ENCODE peak calls at places on chromosomes 6 and 20, in five cellular contexts. One of them, this sample, is unnamed.

GRCh38 chr20:38181207-38181693 is 16.2 kb upstream of the TGM2 start:
- DNase-seq in NCI-H1092: no peak
- DNase-seq in progenitor cell of endocrine pancreas: no peak
- DNase-seq in endothelial cell: no peak
- DNase-seq in activated T-cell treated with anti-CD3 and anti-CD28 coated beads for 4 hours: no peak
- DNase-seq in this sample: no peak

GRCh38 chr6:137362878-137363804 is 131.1 kb downstream of the OLIG3 start:
- DNase-seq in NCI-H1092: no peak
- DNase-seq in progenitor cell of endocrine pancreas: no peak
- DNase-seq in endothelial cell: no peak
- DNase-seq in activated T-cell treated with anti-CD3 and anti-CD28 coated beads for 4 hours: no peak
- DNase-seq in this sample: no peak

GRCh38 chr6:57021086-57021720 is 25.3 kb upstream of the KIAA1586 start:
- DNase-seq in NCI-H1092: no peak
- DNase-seq in progenitor cell of endocrine pancreas: no peak
- DNase-seq in endothelial cell: no peak
- DNase-seq in activated T-cell treated with anti-CD3 and anti-CD28 coated beads for 4 hours: no peak
- DNase-seq in this sample: peak; percentile 35

GRCh38 chr20:47857142-47857993 is 72.1 kb upstream of the SULF2 start:
- DNase-seq in NCI-H1092: no peak
- DNase-seq in progenitor cell of endocrine pancreas: no peak
- DNase-seq in endothelial cell: no peak
- DNase-seq in activated T-cell treated with anti-CD3 and anti-CD28 coated beads for 4 hours: no peak
- DNase-seq in this sample: no peak

GRCh38 chr6:33583591-33584155 is 3.6 kb upstream of the BAK1 start:
- DNase-seq in NCI-H1092: no peak
- DNase-seq in progenitor cell of endocrine pancreas: no peak
- DNase-seq in endothelial cell: peak; percentile 63
- DNase-seq in activated T-cell treated with anti-CD3 and anti-CD28 coated beads for 4 hours: no peak
- DNase-seq in this sample: no peak

GRCh38 chr6:27114792-27115191 is 132.7 kb upstream of the PRSS16 start:
- DNase-seq in NCI-H1092: no peak
- DNase-seq in progenitor cell of endocrine pancreas: no peak
- DNase-seq in endothelial cell: no peak
- DNase-seq in activated T-cell treated with anti-CD3 and anti-CD28 coated beads for 4 hours: no peak
- DNase-seq in this sample: no peak

GRCh38 chr6:106782524-106783265 is 153.3 kb downstream of the QRSL1 start:
- DNase-seq in NCI-H1092: no peak
- DNase-seq in progenitor cell of endocrine pancreas: no peak
- DNase-seq in endothelial cell: no peak
- DNase-seq in activated T-cell treated with anti-CD3 and anti-CD28 coated beads for 4 hours: no peak
- DNase-seq in this sample: no peak

GRCh38 chr6:14824060-14824834 is 421.6 kb upstream of the JARID2 start:
- DNase-seq in NCI-H1092: no peak
- DNase-seq in progenitor cell of endocrine pancreas: no peak
- DNase-seq in endothelial cell: no peak
- DNase-seq in activated T-cell treated with anti-CD3 and anti-CD28 coated beads for 4 hours: no peak
- DNase-seq in this sample: no peak

GRCh38 chr6:16236009-16236501 is 2.3 kb upstream of the GMPR start:
- DNase-seq in NCI-H1092: no peak
- DNase-seq in progenitor cell of endocrine pancreas: no peak
- DNase-seq in endothelial cell: no peak
- DNase-seq in activated T-cell treated with anti-CD3 and anti-CD28 coated beads for 4 hours: no peak
- DNase-seq in this sample: no peak

GRCh38 chr6:112882381-112882780 is 535.3 kb downstream of the RFPL4B start:
- DNase-seq in NCI-H1092: no peak
- DNase-seq in progenitor cell of endocrine pancreas: no peak
- DNase-seq in endothelial cell: no peak
- DNase-seq in activated T-cell treated with anti-CD3 and anti-CD28 coated beads for 4 hours: no peak
- DNase-seq in this sample: no peak

GRCh38 chr20:50193169-50193850 is 2.7 kb downstream of the CEBPB start:
- DNase-seq in NCI-H1092: no peak
- DNase-seq in progenitor cell of endocrine pancreas: no peak
- DNase-seq in endothelial cell: no peak
- DNase-seq in activated T-cell treated with anti-CD3 and anti-CD28 coated beads for 4 hours: no peak
- DNase-seq in this sample: no peak

GRCh38 chr6:45727228-45727627 is 288.4 kb downstream of the CLIC5 start:
- DNase-seq in NCI-H1092: no peak
- DNase-seq in progenitor cell of endocrine pancreas: no peak
- DNase-seq in endothelial cell: no peak
- DNase-seq in activated T-cell treated with anti-CD3 and anti-CD28 coated beads for 4 hours: no peak
- DNase-seq in this sample: no peak

GRCh38 chr20:44050925-44051660 is 135.9 kb downstream of the JPH2 start:
- DNase-seq in NCI-H1092: no peak
- DNase-seq in progenitor cell of endocrine pancreas: peak; percentile 5
- DNase-seq in endothelial cell: no peak
- DNase-seq in activated T-cell treated with anti-CD3 and anti-CD28 coated beads for 4 hours: no peak
- DNase-seq in this sample: no peak

GRCh38 chr6:4374231-4374630 is 238.9 kb upstream of the ECI2 start:
- DNase-seq in NCI-H1092: no peak
- DNase-seq in progenitor cell of endocrine pancreas: no peak
- DNase-seq in endothelial cell: no peak
- DNase-seq in activated T-cell treated with anti-CD3 and anti-CD28 coated beads for 4 hours: no peak
- DNase-seq in this sample: no peak

GRCh38 chr6:165183071-165183470 is 126.3 kb downstream of the C6orf118 start:
- DNase-seq in NCI-H1092: no peak
- DNase-seq in progenitor cell of endocrine pancreas: no peak
- DNase-seq in endothelial cell: no peak
- DNase-seq in activated T-cell treated with anti-CD3 and anti-CD28 coated beads for 4 hours: no peak
- DNase-seq in this sample: no peak

GRCh38 chr20:63942250-63943006 is 13.8 kb downstream of the UCKL1 start:
- DNase-seq in NCI-H1092: no peak
- DNase-seq in progenitor cell of endocrine pancreas: no peak
- DNase-seq in endothelial cell: peak; percentile 53
- DNase-seq in activated T-cell treated with anti-CD3 and anti-CD28 coated beads for 4 hours: no peak
- DNase-seq in this sample: no peak

This sample was measured in H54.